ENCODE peak calls at places on chromosomes 7 and 10, in four cellular contexts. S is pancreas, L is cardiac muscle cell, Z is H9. I is an unnamed sample.

GRCh38 chr10:5873515-5873995 is 16.1 kb downstream of the ANKRD16 start:
- DNase-seq in S (peak; percentile 27), L (peak; percentile 83), Z (peak; percentile 64), I (peak; percentile 73)

GRCh38 chr7:112892263-112892662 is 102.1 kb upstream of the TMEM168 start:
- DNase-seq in S (no peak), L (peak; percentile 58), Z (no peak), I (no peak)

GRCh38 chr7:88759956-88760515 is 536 bp downstream of the ZNF804B start:
- DNase-seq in S (no peak), L (no peak), Z (no peak), I (no peak)

GRCh38 chr10:126598009-126598408 is 72.5 kb downstream of the C10orf90 start:
- DNase-seq in S (peak; percentile 74), L (peak; percentile 55), Z (peak; percentile 74), I (no peak)

GRCh38 chr7:69395072-69395714 is 203.1 kb upstream of the AUTS2 start:
- DNase-seq in S (peak; percentile 2), L (peak; percentile 94), Z (no peak), I (no peak)

GRCh38 chr10:44766601-44767000 is 144.5 kb upstream of the TMEM72 start:
- DNase-seq in S (no peak), L (no peak), Z (no peak), I (no peak)

GRCh38 chr7:12719978-12720377 is 32.5 kb downstream of the ARL4A start:
- DNase-seq in S (no peak), L (peak; percentile 60), Z (no peak), I (no peak)

GRCh38 chr10:95282115-95282514 is 8.7 kb downstream of the PDLIM1 start:
- DNase-seq in S (no peak), L (no peak), Z (no peak), I (no peak)

GRCh38 chr7:35768346-35768745 is 32.5 kb upstream of the SEPTIN7 start:
- DNase-seq in S (no peak), L (no peak), Z (no peak), I (no peak)

GRCh38 chr7:47186316-47186715 is 395.6 kb downstream of the TNS3 start:
- DNase-seq in S (no peak), L (no peak), Z (no peak), I (no peak)

GRCh38 chr7:27784399-27785053 is 44.6 kb downstream of the TAX1BP1 start:
- DNase-seq in S (peak; percentile 7), L (peak; percentile 63), Z (no peak), I (no peak)

GRCh38 chr7:152761116-152761748 is 1.7 kb downstream of the ACTR3B start:
- DNase-seq in S (no peak), L (no peak), Z (no peak), I (no peak)

GRCh38 chr10:33365314-33365713 is 30.8 kb upstream of the NRP1 start:
- DNase-seq in S (no peak), L (peak; percentile 16), Z (no peak), I (no peak)

GRCh38 chr10:91909178-91909677 is at the start of gene FGFBP3:
- DNase-seq in S (peak; percentile 10), L (peak; percentile 71), Z (peak; percentile 71), I (no peak)

GRCh38 chr10:34528320-34528719 is 286.8 kb downstream of the PARD3 start:
- DNase-seq in S (no peak), L (peak; percentile 95), Z (peak; percentile 73), I (no peak)

GRCh38 chr10:94115725-94116124 is 122.0 kb downstream of the PLCE1 start:
- DNase-seq in S (no peak), L (no peak), Z (no peak), I (no peak)

GRCh38 chr10:72276421-72277339 is 3.0 kb downstream of the DDIT4 start:
- DNase-seq in S (peak; percentile 43), L (peak; percentile 96), Z (no peak), I (no peak)

GRCh38 chr10:88077977-88078376 is 214.6 kb downstream of the PTEN start:
- DNase-seq in S (no peak), L (no peak), Z (no peak), I (no peak)

GRCh38 chr10:23200997-23201652 is 9.0 kb downstream of the PTF1A start:
- DNase-seq in S (no peak), L (no peak), Z (no peak), I (no peak)

GRCh38 chr10:33332183-33333031 is 2.1 kb downstream of the NRP1 start:
- DNase-seq in S (no peak), L (peak; percentile 76), Z (no peak), I (no peak)

GRCh38 chr7:116736927-116737715 is 65.1 kb downstream of the MET start:
- DNase-seq in S (no peak), L (peak; percentile 31), Z (no peak), I (no peak)

GRCh38 chr10:32384185-32384584 is 37.2 kb upstream of the EPC1 start:
- DNase-seq in S (no peak), L (no peak), Z (no peak), I (no peak)

GRCh38 chr10:3936422-3937040 is 151.5 kb upstream of the KLF6 start:
- DNase-seq in S (no peak), L (no peak), Z (no peak), I (no peak)

GRCh38 chr10:94361161-94361794 is 1.5 kb downstream of the NOC3L start:
- DNase-seq in S (peak; percentile 29), L (peak; percentile 25), Z (no peak), I (no peak)

GRCh38 chr10:73743905-73744689 is at the start of gene SEC24C:
- DNase-seq in S (peak; percentile 96), L (peak; percentile 97), Z (peak; percentile 96), I (peak; percentile 82)

GRCh38 chr10:79055892-79056291 is 12.9 kb upstream of the ZMIZ1 start:
- DNase-seq in S (no peak), L (no peak), Z (no peak), I (no peak)

GRCh38 chr10:11605807-11606408 is 5.5 kb downstream of the USP6NL start:
- DNase-seq in S (no peak), L (peak; percentile 61), Z (no peak), I (no peak)

GRCh38 chr10:95327367-95327766 is 36.6 kb upstream of the PDLIM1 start:
- DNase-seq in S (peak; percentile 26), L (peak; percentile 72), Z (no peak), I (no peak)

GRCh38 chr7:157309990-157310668 is 26.7 kb upstream of the DNAJB6 start:
- DNase-seq in S (no peak), L (peak; percentile 89), Z (peak; percentile 91), I (peak; percentile 7)

GRCh38 chr7:157318015-157318706 is 18.6 kb upstream of the DNAJB6 start:
- DNase-seq in S (no peak), L (no peak), Z (no peak), I (no peak)

GRCh38 chr7:157312941-157313340 is 23.9 kb upstream of the DNAJB6 start:
- DNase-seq in S (no peak), L (no peak), Z (no peak), I (no peak)

GRCh38 chr7:157310676-157311185 is 26.1 kb upstream of the DNAJB6 start:
- DNase-seq in S (no peak), L (no peak), Z (peak; percentile 83), I (no peak)

GRCh38 chr7:157313645-157314044 is 23.2 kb upstream of the DNAJB6 start:
- DNase-seq in S (no peak), L (no peak), Z (no peak), I (no peak)
- H3K27ac ChIP-seq in S (no peak overlapping the region), L (no peak overlapping the region), Z (no peak overlapping the region), I (no peak overlapping the region)

DNA sequence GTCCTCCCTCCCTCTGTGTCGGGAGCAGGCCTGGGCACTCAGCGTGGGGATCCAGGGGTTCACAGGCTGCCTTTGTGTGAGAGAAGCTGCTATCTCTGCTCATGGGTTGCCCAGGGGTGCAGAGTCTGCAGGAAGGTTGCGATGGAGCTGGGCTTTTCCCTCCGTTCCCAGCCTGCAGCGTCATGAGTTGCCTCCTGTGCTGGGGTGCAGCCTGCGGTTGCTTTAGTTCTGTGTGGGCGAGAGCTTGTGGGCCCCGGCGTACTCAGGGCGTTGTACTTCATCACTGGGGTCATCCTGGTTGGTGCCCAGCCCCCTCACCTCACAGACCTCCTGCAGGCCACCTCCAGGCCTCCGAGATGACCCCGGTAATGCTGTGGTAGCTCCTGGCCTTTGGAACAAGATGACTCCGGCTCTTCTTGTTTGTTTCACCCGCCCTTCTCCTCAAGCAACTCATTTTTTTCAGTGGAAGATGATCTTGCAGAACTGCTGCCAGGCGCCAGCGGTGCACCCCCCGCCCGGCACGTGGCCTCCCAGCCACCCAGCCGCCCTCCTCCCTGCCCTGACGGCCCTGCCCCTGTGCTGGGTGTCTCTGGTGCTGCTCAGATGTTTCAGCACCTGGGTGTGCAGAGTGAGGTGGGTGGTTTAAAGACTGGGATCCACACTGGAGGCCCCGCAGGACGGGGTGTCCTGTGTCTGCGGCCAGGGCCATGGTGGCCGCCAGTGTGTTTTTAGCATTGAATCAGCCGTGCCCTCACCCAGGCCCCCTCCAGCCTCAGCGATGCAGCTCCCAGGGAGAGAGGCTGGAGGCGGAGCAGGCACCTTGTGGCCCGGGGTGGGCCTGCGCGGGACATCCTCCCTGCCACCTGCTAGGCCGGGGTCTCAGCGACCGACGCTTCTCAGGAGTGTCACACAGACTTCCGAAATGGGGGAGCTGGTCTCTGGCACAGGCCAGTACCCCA is 7.2 kb downstream of the AP5Z1 start:
- DNase-seq in S (no peak), L (no peak), Z (no peak), I (peak; percentile 66)
- H3K27ac ChIP-seq in S (no peak overlapping the region), L (no peak overlapping the region), Z (no peak overlapping the region), I (peak overlapping the region; percentile 67)

DNA sequence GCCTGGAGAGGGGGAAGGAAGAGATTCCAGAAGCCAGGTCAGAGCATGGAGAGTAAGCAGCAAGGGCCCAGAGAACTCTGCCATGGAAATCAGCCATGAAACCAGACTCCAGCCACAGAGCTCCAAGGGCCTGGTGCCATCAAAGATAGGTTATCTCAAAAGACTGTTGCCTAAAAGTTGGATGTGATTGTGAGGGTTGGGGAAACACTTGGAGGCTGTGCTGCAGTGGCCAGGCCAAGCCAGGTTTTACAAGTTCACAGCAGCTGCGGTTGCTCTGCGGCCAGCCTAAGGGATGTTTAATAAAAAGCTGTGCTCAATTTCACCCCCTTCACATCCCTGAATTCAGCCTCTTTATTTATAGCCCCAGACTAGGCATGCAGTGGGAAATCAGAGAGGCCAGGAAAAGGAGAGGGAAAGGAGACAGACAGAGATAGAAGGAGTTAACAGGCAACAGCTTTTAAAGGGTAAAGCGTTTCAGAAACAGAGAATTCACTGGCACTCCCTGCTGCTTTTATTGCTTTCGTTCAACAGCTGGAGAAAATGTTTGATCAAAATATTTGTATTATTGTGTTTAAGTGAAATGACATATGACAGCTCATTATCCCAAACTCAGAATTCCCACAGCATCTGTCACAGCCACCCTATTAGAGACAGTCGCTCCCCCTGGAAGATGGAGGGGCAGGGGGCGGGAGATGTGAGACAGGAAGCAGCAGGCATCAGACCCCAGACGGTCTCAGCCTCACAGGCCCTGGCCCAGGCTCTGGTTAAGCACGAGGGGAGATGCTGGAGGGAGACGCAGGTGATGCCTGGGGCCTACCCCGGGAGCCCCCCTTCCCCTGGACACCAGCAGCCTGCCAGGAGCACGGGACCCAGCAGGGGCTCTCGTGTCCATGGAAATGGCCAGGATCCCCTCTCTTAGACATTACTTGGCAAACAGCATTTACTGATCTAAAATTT is 140.1 kb downstream of the GLI3 start:
- DNase-seq in S (no peak), L (peak; percentile 94), Z (no peak), I (no peak)
- H3K27ac ChIP-seq in S (no peak overlapping the region), L (peak overlapping the region; percentile 82), Z (no peak overlapping the region), I (no peak overlapping the region)

DNA sequence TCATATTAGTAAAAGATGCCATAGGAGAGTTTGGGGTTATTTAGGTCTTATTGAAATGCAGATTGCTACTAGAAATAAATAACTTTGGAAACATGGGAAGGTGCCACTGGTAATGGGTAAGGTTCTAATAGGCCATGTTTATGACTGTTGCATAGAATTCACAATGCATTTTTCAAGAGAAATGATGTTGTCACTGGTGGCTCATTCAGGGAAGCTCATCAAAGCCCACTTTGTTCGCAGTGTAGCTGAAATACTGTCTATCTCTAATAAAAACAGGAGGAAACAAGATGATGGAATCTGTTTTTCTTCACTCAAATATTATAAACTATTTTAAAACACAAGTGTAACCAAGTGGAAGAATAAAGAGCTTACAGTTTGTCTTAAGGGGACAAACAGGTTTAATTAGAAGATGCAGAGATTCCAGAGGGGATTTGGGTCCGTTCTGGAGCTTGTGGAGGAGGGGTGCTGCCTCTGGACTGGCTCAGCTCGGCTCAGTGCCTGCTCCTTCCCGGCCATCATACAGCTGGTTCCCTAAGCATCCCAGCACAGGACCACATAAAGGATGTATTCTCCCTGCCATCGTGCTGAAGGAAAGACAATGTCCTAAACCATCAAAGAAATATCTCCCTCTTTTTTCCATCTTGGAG is 20.4 kb downstream of the OPALIN start:
- DNase-seq in S (no peak), L (no peak), Z (no peak), I (peak; percentile 18)
- H3K27ac ChIP-seq in S (no peak overlapping the region), L (no peak overlapping the region), Z (no peak overlapping the region), I (peak overlapping the region; percentile 88)

I was measured in caudate nucleus.